ENCODE peak calls at places on chromosomes 16 and 17, in ten cellular contexts. M is mesothelial cell of epicardium, D is PC-3, C is WTC11, J is uterus, R is GM12878, A is body of pancreas, P is Panc1, X is lower lobe of right lung, B is OCI-LY7. Z is an unnamed sample.
A peak's percentile ranks its signal among the peaks of the same experiment; 100 is the strongest.

GRCh38 chr17:81710514-81711308 is 1.4 kb upstream of the SLC25A10 start:
- DNase-seq in M (no peak), D (peak; percentile 30), C (no peak), J (no peak), R (no peak), A (no peak), P (no peak), X (no peak), B (peak; percentile 34), Z (no peak)

GRCh38 chr17:35846055-35846809 is 22.5 kb downstream of the HEATR9 start:
- DNase-seq in M (no peak), D (no peak), C (no peak), J (no peak), R (no peak), A (no peak), P (no peak), X (no peak), B (no peak), Z (no peak)

GRCh38 chr16:13036600-13036999 is 135.2 kb downstream of the SHISA9 start:
- DNase-seq in M (peak; percentile 70), D (peak; percentile 44), C (peak; percentile 70), J (no peak), R (no peak), A (peak; percentile 55), P (no peak), X (no peak), B (peak; percentile 62), Z (no peak)

GRCh38 chr17:42179911-42180410 is 981 bp downstream of the KCNH4 start:
- DNase-seq in M (peak; percentile 58), D (no peak), C (peak; percentile 85), J (no peak), R (no peak), A (peak; percentile 60), P (no peak), X (no peak), B (peak; percentile 13), Z (no peak)

GRCh38 chr17:62892870-62893338 is 73.1 kb upstream of the TANC2 start:
- DNase-seq in M (no peak), D (peak; percentile 99), C (no peak), J (no peak), R (no peak), A (no peak), P (peak; percentile 62), X (peak; percentile 69), B (no peak), Z (no peak)

GRCh38 chr17:55742272-55743102 is 8.4 kb upstream of the PCTP start:
- DNase-seq in M (no peak), D (no peak), C (no peak), J (no peak), R (no peak), A (no peak), P (no peak), X (no peak), B (peak; percentile 44), Z (no peak)

GRCh38 chr17:33142703-33143299 is 150.3 kb downstream of the ASIC2 start:
- DNase-seq in M (peak; percentile 38), D (peak; percentile 35), C (peak; percentile 57), J (no peak), R (no peak), A (peak; percentile 20), P (no peak), X (no peak), B (peak; percentile 13), Z (no peak)

GRCh38 chr17:20805751-20806150 is 226.2 kb downstream of the CDRT15L2 start:
- DNase-seq in M (no peak), D (no peak), C (no peak), J (no peak), R (no peak), A (no peak), P (no peak), X (no peak), B (no peak), Z (no peak)

GRCh38 chr16:68331879-68332410 is 21.1 kb downstream of the PRMT7 start:
- DNase-seq in M (no peak), D (no peak), C (no peak), J (no peak), R (no peak), A (no peak), P (no peak), X (no peak), B (no peak), Z (no peak)

GRCh38 chr16:68324780-68325357 is 14.1 kb downstream of the PRMT7 start:
- DNase-seq in M (no peak), D (no peak), C (no peak), J (no peak), R (no peak), A (no peak), P (no peak), X (no peak), B (no peak), Z (no peak)

GRCh38 chr16:68332411-68333121 is 21.7 kb downstream of the PRMT7 start:
- DNase-seq in M (no peak), D (no peak), C (no peak), J (peak; percentile 36), R (no peak), A (no peak), P (no peak), X (no peak), B (peak; percentile 49), Z (no peak)

GRCh38 chr16:68328151-68328859 is 17.5 kb downstream of the PRMT7 start:
- DNase-seq in M (peak; percentile 62), D (peak; percentile 83), C (peak; percentile 84), J (peak; percentile 72), R (peak; percentile 57), A (peak; percentile 80), P (peak; percentile 56), X (peak; percentile 82), B (peak; percentile 91), Z (peak; percentile 81)

DNA sequence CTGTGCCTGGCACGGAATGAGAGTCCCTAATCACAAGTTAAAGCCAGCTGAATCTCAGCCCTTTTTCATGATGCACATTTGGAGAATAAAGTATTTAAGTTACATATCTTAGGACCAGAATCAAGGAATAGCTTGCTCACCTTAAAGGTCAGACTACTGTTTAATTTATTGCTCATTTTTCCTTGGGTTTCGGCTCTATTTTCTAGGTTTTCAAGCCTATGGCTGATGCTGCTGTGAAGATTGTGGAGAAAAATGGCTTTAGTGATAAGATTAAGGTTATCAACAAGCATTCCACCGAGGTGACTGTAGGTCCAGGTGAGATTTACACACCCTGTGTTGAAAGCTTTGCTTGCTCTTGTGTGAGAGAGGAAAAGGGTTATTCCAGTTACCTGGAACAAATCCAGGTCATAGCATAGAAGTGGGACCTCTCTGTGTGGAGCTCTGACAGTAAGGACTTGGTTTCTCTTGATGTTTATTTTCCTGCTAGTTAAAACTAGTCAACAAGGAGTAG is 18.1 kb downstream of the PRMT7 start:
- DNase-seq in M (no peak), D (no peak), C (no peak), J (no peak), R (no peak), A (no peak), P (no peak), X (no peak), B (no peak), Z (no peak)
- TF ChIP-seq CTCF in M (no peak), D (no peak), C (no peak), J (no peak), R (no peak), A (no peak), P (no peak), X (no peak), B (peak; percentile 3), Z (peak; percentile 9)

DNA sequence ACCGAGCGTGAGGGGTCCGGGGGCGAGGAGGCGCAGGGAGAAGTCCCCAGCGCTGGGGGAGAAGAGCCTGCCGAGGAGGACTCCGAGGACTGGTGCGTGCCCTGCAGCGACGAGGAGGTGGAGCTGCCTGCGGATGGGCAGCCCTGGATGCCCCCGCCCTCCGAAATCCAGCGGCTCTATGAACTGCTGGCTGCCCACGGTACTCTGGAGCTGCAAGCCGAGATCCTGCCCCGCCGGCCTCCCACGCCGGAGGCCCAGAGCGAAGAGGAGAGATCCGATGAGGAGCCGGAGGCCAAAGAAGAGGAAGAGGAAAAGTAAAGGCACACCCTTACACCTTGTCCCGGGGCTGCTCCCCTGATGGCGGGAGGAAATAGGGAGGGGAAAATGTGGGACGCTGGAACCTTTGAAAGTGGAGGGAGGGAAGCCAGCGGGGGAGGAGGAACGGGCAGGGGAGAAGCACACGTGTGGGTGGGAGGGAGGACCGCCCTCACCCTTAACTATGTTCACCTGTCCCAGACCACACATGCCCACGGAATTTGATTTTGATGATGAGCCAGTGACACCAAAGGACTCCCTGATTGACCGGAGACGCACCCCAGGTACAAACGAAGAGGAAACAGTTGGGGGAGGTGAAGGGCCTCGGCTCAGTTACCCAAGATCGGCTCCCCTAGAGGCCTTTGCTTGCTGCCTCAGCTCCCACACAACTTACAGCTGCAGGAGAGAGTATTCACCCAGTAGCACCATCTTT is 916 bp downstream of the PAGR1 start:
- DNase-seq in M (no peak), D (peak; percentile 49), C (peak; percentile 62), J (peak; percentile 63), R (no peak), A (peak; percentile 64), P (no peak), X (peak; percentile 80), B (peak; percentile 80), Z (no peak)
- TF ChIP-seq CTCF in M (no peak), D (no peak), C (no peak), J (no peak), R (peak; percentile 37), A (no peak), P (no peak), X (no peak), B (peak; percentile 40), Z (peak; percentile 31)

GRCh38 chr17:66956941-66957340 is 7.6 kb upstream of the CACNG4 start:
- DNase-seq in M (no peak), D (no peak), C (no peak), J (no peak), R (no peak), A (no peak), P (no peak), X (no peak), B (no peak), Z (no peak)

GRCh38 chr17:66955821-66956220 is 8.7 kb upstream of the CACNG4 start:
- DNase-seq in M (no peak), D (no peak), C (no peak), J (no peak), R (no peak), A (no peak), P (no peak), X (no peak), B (no peak), Z (no peak)

GRCh38 chr17:66959641-66960375 is 4.7 kb upstream of the CACNG4 start:
- DNase-seq in M (no peak), D (no peak), C (no peak), J (no peak), R (no peak), A (no peak), P (no peak), X (no peak), B (no peak), Z (no peak)

GRCh38 chr17:66957343-66957742 is 7.2 kb upstream of the CACNG4 start:
- DNase-seq in M (no peak), D (no peak), C (no peak), J (no peak), R (no peak), A (no peak), P (no peak), X (no peak), B (no peak), Z (no peak)

GRCh38 chr17:66957951-66958579 is 6.4 kb upstream of the CACNG4 start:
- DNase-seq in M (no peak), D (peak; percentile 72), C (no peak), J (no peak), R (no peak), A (no peak), P (no peak), X (no peak), B (no peak), Z (no peak)
- TF ChIP-seq CTCF in M (no peak), D (no peak), C (no peak), J (no peak), R (no peak), A (no peak), P (no peak), X (no peak), B (no peak), Z (no peak)

GRCh38 chr17:18040287-18040858 is 1.2 kb downstream of the GID4 start:
- DNase-seq in M (no peak), D (no peak), C (no peak), J (no peak), R (no peak), A (no peak), P (no peak), X (no peak), B (peak; percentile 12), Z (no peak)
- TF ChIP-seq CTCF in M (no peak), D (no peak), C (no peak), J (no peak), R (no peak), A (no peak), P (no peak), X (no peak), B (no peak), Z (no peak)